ENCODE peak calls at places on chromosomes 3 and 15, in eight cellular contexts. One of them, this sample, is unnamed.

GRCh38 chr3:36656873-36657272 is 107.5 kb downstream of the DCLK3 start:
- DNase-seq in right lobe of liver: no peak
- DNase-seq in sigmoid colon: no peak
- DNase-seq in fibroblast of lung: no peak
- DNase-seq in left ventricle myocardium inferior: no peak
- DNase-seq in NT2/D1: no peak
- DNase-seq in transverse colon: no peak
- DNase-seq in psoas muscle: no peak
- DNase-seq in this sample: no peak

GRCh38 chr15:44029003-44029402 is 166.1 kb downstream of the FRMD5 start:
- DNase-seq in transverse colon: no peak
- DNase-seq in NT2/D1: no peak
- DNase-seq in sigmoid colon: no peak
- DNase-seq in right lobe of liver: no peak
- DNase-seq in left ventricle myocardium inferior: no peak
- DNase-seq in psoas muscle: no peak
- DNase-seq in fibroblast of lung: no peak
- DNase-seq in this sample: no peak

GRCh38 chr3:69833591-69833990 is 94.3 kb downstream of the MITF start:
- DNase-seq in right lobe of liver: no peak
- DNase-seq in sigmoid colon: no peak
- DNase-seq in transverse colon: no peak
- DNase-seq in psoas muscle: no peak
- DNase-seq in left ventricle myocardium inferior: no peak
- DNase-seq in NT2/D1: no peak
- DNase-seq in fibroblast of lung: no peak
- DNase-seq in this sample: no peak

GRCh38 chr3:46979958-46980497 is 562 bp downstream of the NBEAL2 start:
- DNase-seq in NT2/D1: no peak
- DNase-seq in transverse colon: peak; percentile 39
- DNase-seq in sigmoid colon: no peak
- DNase-seq in right lobe of liver: no peak
- DNase-seq in fibroblast of lung: no peak
- DNase-seq in psoas muscle: peak; percentile 41
- DNase-seq in left ventricle myocardium inferior: peak; percentile 36
- DNase-seq in this sample: peak; percentile 35

GRCh38 chr3:47022540-47023161 is 43.2 kb downstream of the NBEAL2 start:
- DNase-seq in psoas muscle: no peak
- DNase-seq in left ventricle myocardium inferior: no peak
- DNase-seq in right lobe of liver: peak; percentile 66
- DNase-seq in NT2/D1: no peak
- DNase-seq in transverse colon: peak; percentile 71
- DNase-seq in sigmoid colon: peak; percentile 66
- DNase-seq in fibroblast of lung: peak; percentile 47
- DNase-seq in this sample: no peak

GRCh38 chr15:56795400-56795983 is 62.2 kb upstream of the ZNF280D start:
- DNase-seq in left ventricle myocardium inferior: no peak
- DNase-seq in sigmoid colon: peak; percentile 72
- DNase-seq in transverse colon: no peak
- DNase-seq in psoas muscle: peak; percentile 41
- DNase-seq in right lobe of liver: no peak
- DNase-seq in NT2/D1: no peak
- DNase-seq in fibroblast of lung: peak; percentile 47
- DNase-seq in this sample: no peak

GRCh38 chr3:30293621-30294240 is 312.7 kb upstream of the TGFBR2 start:
- DNase-seq in NT2/D1: no peak
- DNase-seq in sigmoid colon: no peak
- DNase-seq in right lobe of liver: no peak
- DNase-seq in left ventricle myocardium inferior: no peak
- DNase-seq in transverse colon: no peak
- DNase-seq in psoas muscle: no peak
- DNase-seq in fibroblast of lung: peak; percentile 31
- DNase-seq in this sample: no peak

GRCh38 chr3:37712918-37713819 is 148.5 kb upstream of the CTDSPL start:
- DNase-seq in psoas muscle: no peak
- DNase-seq in right lobe of liver: no peak
- DNase-seq in NT2/D1: no peak
- DNase-seq in fibroblast of lung: peak; percentile 47
- DNase-seq in transverse colon: no peak
- DNase-seq in left ventricle myocardium inferior: no peak
- DNase-seq in sigmoid colon: no peak
- DNase-seq in this sample: no peak

GRCh38 chr15:82040862-82041261 is 5.0 kb downstream of the MEX3B start:
- DNase-seq in right lobe of liver: no peak
- DNase-seq in psoas muscle: no peak
- DNase-seq in fibroblast of lung: no peak
- DNase-seq in transverse colon: no peak
- DNase-seq in NT2/D1: peak; percentile 36
- DNase-seq in left ventricle myocardium inferior: no peak
- DNase-seq in sigmoid colon: no peak
- DNase-seq in this sample: no peak

GRCh38 chr3:15682766-15683165 is 81.2 kb downstream of the BTD start:
- DNase-seq in transverse colon: no peak
- DNase-seq in NT2/D1: no peak
- DNase-seq in right lobe of liver: no peak
- DNase-seq in fibroblast of lung: peak; percentile 78
- DNase-seq in sigmoid colon: no peak
- DNase-seq in left ventricle myocardium inferior: no peak
- DNase-seq in psoas muscle: no peak
- DNase-seq in this sample: no peak

GRCh38 chr3:166340604-166341003 is 503.4 kb upstream of the BCHE start:
- DNase-seq in sigmoid colon: no peak
- DNase-seq in transverse colon: no peak
- DNase-seq in right lobe of liver: no peak
- DNase-seq in psoas muscle: no peak
- DNase-seq in fibroblast of lung: no peak
- DNase-seq in left ventricle myocardium inferior: no peak
- DNase-seq in NT2/D1: no peak
- DNase-seq in this sample: no peak

GRCh38 chr15:66401130-66402021 is 14.7 kb downstream of the MAP2K1 start:
- DNase-seq in fibroblast of lung: no peak
- DNase-seq in left ventricle myocardium inferior: no peak
- DNase-seq in NT2/D1: no peak
- DNase-seq in sigmoid colon: no peak
- DNase-seq in psoas muscle: no peak
- DNase-seq in right lobe of liver: no peak
- DNase-seq in transverse colon: no peak
- DNase-seq in this sample: no peak

GRCh38 chr3:194690501-194691372 is 5.1 kb downstream of the FAM43A start:
- DNase-seq in right lobe of liver: no peak
- DNase-seq in transverse colon: no peak
- DNase-seq in psoas muscle: no peak
- DNase-seq in left ventricle myocardium inferior: no peak
- DNase-seq in NT2/D1: no peak
- DNase-seq in sigmoid colon: no peak
- DNase-seq in fibroblast of lung: no peak
- DNase-seq in this sample: no peak

GRCh38 chr3:55936549-55937052 is 449.5 kb upstream of the WNT5A start:
- DNase-seq in psoas muscle: no peak
- DNase-seq in fibroblast of lung: no peak
- DNase-seq in NT2/D1: no peak
- DNase-seq in transverse colon: no peak
- DNase-seq in sigmoid colon: no peak
- DNase-seq in left ventricle myocardium inferior: no peak
- DNase-seq in right lobe of liver: no peak
- DNase-seq in this sample: no peak

GRCh38 chr15:35182841-35183479 is 97.9 kb upstream of the NANOGP8 start:
- DNase-seq in fibroblast of lung: no peak
- DNase-seq in transverse colon: no peak
- DNase-seq in left ventricle myocardium inferior: no peak
- DNase-seq in NT2/D1: peak; percentile 25
- DNase-seq in right lobe of liver: no peak
- DNase-seq in psoas muscle: no peak
- DNase-seq in sigmoid colon: no peak
- DNase-seq in this sample: no peak

GRCh38 chr3:168794427-168794826 is 698.7 kb upstream of the GOLIM4 start:
- DNase-seq in sigmoid colon: no peak
- DNase-seq in psoas muscle: no peak
- DNase-seq in transverse colon: no peak
- DNase-seq in NT2/D1: no peak
- DNase-seq in fibroblast of lung: no peak
- DNase-seq in right lobe of liver: no peak
- DNase-seq in left ventricle myocardium inferior: no peak
- DNase-seq in this sample: no peak

GRCh38 chr3:194298331-194299227 is 52.5 kb downstream of the CPN2 start:
- DNase-seq in NT2/D1: no peak
- DNase-seq in sigmoid colon: peak; percentile 65
- DNase-seq in transverse colon: no peak
- DNase-seq in fibroblast of lung: no peak
- DNase-seq in left ventricle myocardium inferior: no peak
- DNase-seq in psoas muscle: peak; percentile 10
- DNase-seq in right lobe of liver: no peak
- DNase-seq in this sample: no peak

GRCh38 chr3:193814166-193814565 is 221.2 kb downstream of the OPA1 start:
- DNase-seq in fibroblast of lung: no peak
- DNase-seq in transverse colon: no peak
- DNase-seq in sigmoid colon: no peak
- DNase-seq in right lobe of liver: no peak
- DNase-seq in psoas muscle: no peak
- DNase-seq in NT2/D1: no peak
- DNase-seq in left ventricle myocardium inferior: no peak
- DNase-seq in this sample: no peak

GRCh38 chr3:175518459-175518858 is 659.3 kb downstream of the NAALADL2 start:
- DNase-seq in psoas muscle: no peak
- DNase-seq in fibroblast of lung: no peak
- DNase-seq in left ventricle myocardium inferior: no peak
- DNase-seq in NT2/D1: no peak
- DNase-seq in right lobe of liver: no peak
- DNase-seq in sigmoid colon: no peak
- DNase-seq in transverse colon: no peak
- DNase-seq in this sample: no peak

GRCh38 chr3:2657408-2657807 is 452.8 kb downstream of the IL5RA start:
- DNase-seq in fibroblast of lung: peak; percentile 93
- DNase-seq in psoas muscle: no peak
- DNase-seq in right lobe of liver: no peak
- DNase-seq in sigmoid colon: no peak
- DNase-seq in left ventricle myocardium inferior: no peak
- DNase-seq in NT2/D1: no peak
- DNase-seq in transverse colon: no peak
- DNase-seq in this sample: no peak

DNA sequence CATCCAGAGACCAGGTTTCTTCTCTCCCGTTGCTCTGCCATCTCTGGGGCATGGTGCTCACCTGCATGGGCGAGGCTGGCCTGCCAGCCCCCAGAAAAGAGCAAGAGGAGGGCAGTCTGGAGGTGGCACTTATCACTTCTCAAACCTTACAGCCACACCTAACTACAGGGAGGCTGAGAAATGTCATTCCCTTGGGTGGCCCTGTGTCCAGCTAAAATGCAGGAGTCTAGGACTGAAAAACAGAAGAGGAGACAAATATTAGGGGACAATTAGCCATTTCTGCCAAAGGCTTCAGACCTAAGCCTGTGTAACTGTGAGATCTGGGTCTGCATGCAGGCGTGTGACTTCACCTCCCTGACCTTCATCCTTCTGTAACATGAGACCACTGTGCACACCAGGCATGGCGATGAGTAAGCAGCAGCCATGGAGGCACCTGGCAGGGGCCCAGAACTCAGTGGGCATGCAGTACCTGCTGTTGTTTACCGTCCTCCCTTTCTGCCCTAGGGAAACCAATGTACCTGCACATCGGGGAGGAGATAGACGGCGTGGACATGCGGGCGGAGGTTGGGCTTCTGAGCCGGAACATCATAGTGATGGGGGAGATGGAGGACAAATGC is 83.4 kb downstream of the MESD start:
- DNase-seq in transverse colon: no peak
- DNase-seq in psoas muscle: peak; percentile 47
- DNase-seq in left ventricle myocardium inferior: no peak
- DNase-seq in sigmoid colon: no peak
- DNase-seq in right lobe of liver: no peak
- DNase-seq in NT2/D1: no peak
- DNase-seq in fibroblast of lung: peak; percentile 27
- DNase-seq in this sample: no peak
- H3K36me3 ChIP-seq in transverse colon: no peaks in the 10 kb centered on the region
- H3K36me3 ChIP-seq in psoas muscle: peaks cover 8% of the 10 kb centered on the region
- H3K36me3 ChIP-seq in left ventricle myocardium inferior: peaks cover 20% of the 10 kb centered on the region
- H3K36me3 ChIP-seq in sigmoid colon: peaks cover 8% of the 10 kb centered on the region
- H3K36me3 ChIP-seq in right lobe of liver: no peaks in the 10 kb centered on the region
- H3K36me3 ChIP-seq in NT2/D1: no peaks in the 10 kb centered on the region
- H3K36me3 ChIP-seq in fibroblast of lung: peaks cover 21% of the 10 kb centered on the region
- H3K36me3 ChIP-seq in this sample: no peaks in the 10 kb centered on the region

DNA sequence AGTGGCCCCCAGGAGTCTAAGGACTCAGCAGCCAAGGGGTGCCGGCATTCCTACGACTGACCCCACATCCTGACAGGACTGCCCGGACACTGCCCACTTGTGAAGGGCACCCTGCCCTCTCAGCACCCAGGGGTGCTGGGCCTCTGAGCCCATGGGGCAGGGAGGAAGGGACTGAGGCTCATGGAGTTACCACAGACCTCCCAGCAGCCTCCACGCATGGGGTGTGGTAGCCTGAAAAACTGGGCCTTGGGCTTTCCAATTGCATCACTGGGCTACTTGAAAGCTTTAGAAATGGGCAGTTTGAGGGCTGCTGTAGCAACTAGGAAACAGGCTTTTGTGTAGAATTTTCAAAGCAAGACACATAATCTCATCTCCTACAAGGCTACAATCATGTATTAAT is 13.2 kb downstream of the TKT start:
- DNase-seq in NT2/D1: no peak
- DNase-seq in sigmoid colon: no peak
- DNase-seq in psoas muscle: no peak
- DNase-seq in left ventricle myocardium inferior: no peak
- DNase-seq in fibroblast of lung: peak; percentile 32
- DNase-seq in right lobe of liver: no peak
- DNase-seq in transverse colon: no peak
- DNase-seq in this sample: no peak
- H3K4me1 ChIP-seq in NT2/D1: peaks cover 55% of the 10 kb centered on the region
- H3K4me1 ChIP-seq in sigmoid colon: peaks cover 54% of the 10 kb centered on the region
- H3K4me1 ChIP-seq in psoas muscle: peaks cover 64% of the 10 kb centered on the region
- H3K4me1 ChIP-seq in left ventricle myocardium inferior: peaks cover 83% of the 10 kb centered on the region
- H3K4me1 ChIP-seq in fibroblast of lung: peaks cover 17% of the 10 kb centered on the region
- H3K4me1 ChIP-seq in right lobe of liver: no peaks in the 10 kb centered on the region
- H3K4me1 ChIP-seq in transverse colon: peaks cover 35% of the 10 kb centered on the region
- H3K4me1 ChIP-seq in this sample: peaks cover 6% of the 10 kb centered on the region

GRCh38 chr3:66411436-66411835 is 89.4 kb downstream of the LRIG1 start:
- DNase-seq in fibroblast of lung: no peak
- DNase-seq in NT2/D1: no peak
- DNase-seq in psoas muscle: no peak
- DNase-seq in transverse colon: no peak
- DNase-seq in left ventricle myocardium inferior: no peak
- DNase-seq in sigmoid colon: peak; percentile 68
- DNase-seq in right lobe of liver: no peak
- DNase-seq in this sample: no peak
- H3K36me3 ChIP-seq in fibroblast of lung: peaks cover 15% of the 10 kb centered on the region
- H3K36me3 ChIP-seq in NT2/D1: peaks cover 71% of the 10 kb centered on the region
- H3K36me3 ChIP-seq in psoas muscle: peaks cover 55% of the 10 kb centered on the region
- H3K36me3 ChIP-seq in transverse colon: no peaks in the 10 kb centered on the region
- H3K36me3 ChIP-seq in left ventricle myocardium inferior: peaks cover 44% of the 10 kb centered on the region
- H3K36me3 ChIP-seq in sigmoid colon: peaks cover 43% of the 10 kb centered on the region
- H3K36me3 ChIP-seq in right lobe of liver: no peaks in the 10 kb centered on the region
- H3K36me3 ChIP-seq in this sample: peaks cover 58% of the 10 kb centered on the region

DNA sequence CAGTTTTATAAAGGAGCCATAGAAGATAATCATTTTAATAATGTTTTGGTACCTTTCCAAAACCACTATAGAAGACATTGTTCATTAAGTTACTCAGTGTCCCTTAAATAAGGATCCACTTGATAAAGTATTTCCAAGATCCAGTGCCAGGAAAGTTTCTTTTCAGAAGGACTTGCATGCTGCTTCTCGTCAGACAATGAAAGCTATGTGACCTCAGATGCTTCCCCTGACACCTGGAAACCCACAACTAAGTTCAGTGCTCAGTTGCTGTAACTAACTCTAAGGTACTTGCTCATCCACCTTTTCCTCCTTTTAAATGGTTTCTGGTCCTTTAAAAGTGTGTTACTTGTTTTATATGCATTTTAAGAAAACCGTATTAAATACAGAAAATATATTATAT is 7.3 kb downstream of the SSR3 start:
- DNase-seq in sigmoid colon: no peak
- DNase-seq in fibroblast of lung: no peak
- DNase-seq in transverse colon: no peak
- DNase-seq in right lobe of liver: no peak
- DNase-seq in left ventricle myocardium inferior: no peak
- DNase-seq in NT2/D1: no peak
- DNase-seq in psoas muscle: no peak
- DNase-seq in this sample: no peak
- H3K4me1 ChIP-seq in sigmoid colon: peaks cover 75% of the 10 kb centered on the region
- H3K4me1 ChIP-seq in fibroblast of lung: peaks cover 8% of the 10 kb centered on the region
- H3K4me1 ChIP-seq in transverse colon: peaks cover 10% of the 10 kb centered on the region
- H3K4me1 ChIP-seq in right lobe of liver: no peaks in the 10 kb centered on the region
- H3K4me1 ChIP-seq in left ventricle myocardium inferior: peaks cover 100% of the 10 kb centered on the region
- H3K4me1 ChIP-seq in NT2/D1: no peaks in the 10 kb centered on the region
- H3K4me1 ChIP-seq in psoas muscle: peaks cover 50% of the 10 kb centered on the region
- H3K4me1 ChIP-seq in this sample: no peaks in the 10 kb centered on the region

This sample was measured in Peyer's patch.